ENCODE peak calls at places on chromosomes 11 and 22, in seven cellular contexts. One of them, this sample, is unnamed.

GRCh38 chr11:111438168-111438567 is 59.1 kb upstream of the POU2AF1 start:
- DNase-seq in RWPE2: no peak
- DNase-seq in glutamatergic neuron: no peak
- DNase-seq in ascending aorta: no peak
- DNase-seq in omental fat pad: no peak
- DNase-seq in CD4-positive, alpha-beta T cell: no peak
- DNase-seq in heart left ventricle: no peak
- DNase-seq in this sample: no peak

GRCh38 chr11:73077454-73077853 is 64.7 kb downstream of the FCHSD2 start:
- DNase-seq in RWPE2: no peak
- DNase-seq in glutamatergic neuron: no peak
- DNase-seq in ascending aorta: no peak
- DNase-seq in omental fat pad: no peak
- DNase-seq in CD4-positive, alpha-beta T cell: no peak
- DNase-seq in heart left ventricle: no peak
- DNase-seq in this sample: no peak

GRCh38 chr11:121930004-121930965 is 185.7 kb downstream of the BLID start:
- DNase-seq in RWPE2: no peak
- DNase-seq in glutamatergic neuron: no peak
- DNase-seq in ascending aorta: no peak
- DNase-seq in omental fat pad: no peak
- DNase-seq in CD4-positive, alpha-beta T cell: no peak
- DNase-seq in heart left ventricle: peak; percentile 10
- DNase-seq in this sample: no peak

GRCh38 chr22:44371741-44372525 is 59.2 kb upstream of the SHISAL1 start:
- DNase-seq in RWPE2: peak; percentile 11
- DNase-seq in glutamatergic neuron: peak; percentile 7
- DNase-seq in ascending aorta: no peak
- DNase-seq in omental fat pad: no peak
- DNase-seq in CD4-positive, alpha-beta T cell: no peak
- DNase-seq in heart left ventricle: no peak
- DNase-seq in this sample: no peak

GRCh38 chr11:119964136-119965025 is 173.5 kb downstream of the TRIM29 start:
- DNase-seq in RWPE2: no peak
- DNase-seq in glutamatergic neuron: no peak
- DNase-seq in ascending aorta: peak; percentile 41
- DNase-seq in omental fat pad: no peak
- DNase-seq in CD4-positive, alpha-beta T cell: no peak
- DNase-seq in heart left ventricle: no peak
- DNase-seq in this sample: no peak

GRCh38 chr11:2584812-2585565 is 114.8 kb downstream of the KCNQ1OT1 start:
- DNase-seq in RWPE2: peak; percentile 59
- DNase-seq in glutamatergic neuron: peak; percentile 15
- DNase-seq in ascending aorta: peak; percentile 55
- DNase-seq in omental fat pad: peak; percentile 9
- DNase-seq in CD4-positive, alpha-beta T cell: no peak
- DNase-seq in heart left ventricle: peak; percentile 5
- DNase-seq in this sample: peak; percentile 8

GRCh38 chr11:68282141-68282860 is 10.5 kb upstream of the C11orf24 start:
- DNase-seq in RWPE2: no peak
- DNase-seq in glutamatergic neuron: no peak
- DNase-seq in ascending aorta: no peak
- DNase-seq in omental fat pad: no peak
- DNase-seq in CD4-positive, alpha-beta T cell: peak; percentile 23
- DNase-seq in heart left ventricle: no peak
- DNase-seq in this sample: no peak

GRCh38 chr22:38951734-38952133 is 5.7 kb upstream of the APOBEC3A start:
- DNase-seq in RWPE2: no peak
- DNase-seq in glutamatergic neuron: no peak
- DNase-seq in ascending aorta: no peak
- DNase-seq in omental fat pad: no peak
- DNase-seq in CD4-positive, alpha-beta T cell: no peak
- DNase-seq in heart left ventricle: no peak
- DNase-seq in this sample: no peak

GRCh38 chr11:76129729-76130128 is 76.6 kb downstream of the WNT11 start:
- DNase-seq in RWPE2: no peak
- DNase-seq in glutamatergic neuron: no peak
- DNase-seq in ascending aorta: no peak
- DNase-seq in omental fat pad: no peak
- DNase-seq in CD4-positive, alpha-beta T cell: no peak
- DNase-seq in heart left ventricle: no peak
- DNase-seq in this sample: no peak

GRCh38 chr11:10933455-10934292 is 75.8 kb upstream of the ZBED5 start:
- DNase-seq in RWPE2: peak; percentile 89
- DNase-seq in glutamatergic neuron: peak; percentile 92
- DNase-seq in ascending aorta: peak; percentile 95
- DNase-seq in omental fat pad: peak; percentile 86
- DNase-seq in CD4-positive, alpha-beta T cell: peak; percentile 71
- DNase-seq in heart left ventricle: peak; percentile 90
- DNase-seq in this sample: peak; percentile 84

GRCh38 chr22:28793976-28794584 is 6.3 kb downstream of the XBP1 start:
- DNase-seq in RWPE2: no peak
- DNase-seq in glutamatergic neuron: no peak
- DNase-seq in ascending aorta: no peak
- DNase-seq in omental fat pad: no peak
- DNase-seq in CD4-positive, alpha-beta T cell: no peak
- DNase-seq in heart left ventricle: no peak
- DNase-seq in this sample: no peak

GRCh38 chr22:42800731-42801536 is 56.1 kb downstream of the ARFGAP3 start:
- DNase-seq in RWPE2: no peak
- DNase-seq in glutamatergic neuron: no peak
- DNase-seq in ascending aorta: peak; percentile 41
- DNase-seq in omental fat pad: no peak
- DNase-seq in CD4-positive, alpha-beta T cell: no peak
- DNase-seq in heart left ventricle: no peak
- DNase-seq in this sample: no peak

GRCh38 chr11:46202149-46202548 is 75.3 kb upstream of the CREB3L1 start:
- DNase-seq in RWPE2: no peak
- DNase-seq in glutamatergic neuron: no peak
- DNase-seq in ascending aorta: no peak
- DNase-seq in omental fat pad: no peak
- DNase-seq in CD4-positive, alpha-beta T cell: no peak
- DNase-seq in heart left ventricle: no peak
- DNase-seq in this sample: no peak

GRCh38 chr11:64003807-64004589 is 17.8 kb downstream of the OTUB1 start:
- DNase-seq in RWPE2: no peak
- DNase-seq in glutamatergic neuron: peak; percentile 49
- DNase-seq in ascending aorta: no peak
- DNase-seq in omental fat pad: no peak
- DNase-seq in CD4-positive, alpha-beta T cell: no peak
- DNase-seq in heart left ventricle: no peak
- DNase-seq in this sample: no peak

GRCh38 chr11:78806214-78807004 is 231.7 kb upstream of the NARS2 start:
- DNase-seq in RWPE2: no peak
- DNase-seq in glutamatergic neuron: no peak
- DNase-seq in ascending aorta: no peak
- DNase-seq in omental fat pad: no peak
- DNase-seq in CD4-positive, alpha-beta T cell: no peak
- DNase-seq in heart left ventricle: no peak
- DNase-seq in this sample: no peak

GRCh38 chr11:32259641-32260081 is 168.8 kb downstream of the RCN1 start:
- DNase-seq in RWPE2: no peak
- DNase-seq in glutamatergic neuron: no peak
- DNase-seq in ascending aorta: no peak
- DNase-seq in omental fat pad: no peak
- DNase-seq in CD4-positive, alpha-beta T cell: no peak
- DNase-seq in heart left ventricle: no peak
- DNase-seq in this sample: no peak

GRCh38 chr11:2693271-2693833 is 6.4 kb downstream of the KCNQ1OT1 start:
- DNase-seq in RWPE2: peak; percentile 30
- DNase-seq in glutamatergic neuron: no peak
- DNase-seq in ascending aorta: no peak
- DNase-seq in omental fat pad: no peak
- DNase-seq in CD4-positive, alpha-beta T cell: no peak
- DNase-seq in heart left ventricle: no peak
- DNase-seq in this sample: no peak

GRCh38 chr11:75403037-75403436 is 3.7 kb downstream of the RPS3 start:
- DNase-seq in RWPE2: no peak
- DNase-seq in glutamatergic neuron: no peak
- DNase-seq in ascending aorta: no peak
- DNase-seq in omental fat pad: no peak
- DNase-seq in CD4-positive, alpha-beta T cell: no peak
- DNase-seq in heart left ventricle: no peak
- DNase-seq in this sample: no peak

GRCh38 chr11:8777907-8778767 is 95.5 kb downstream of the RPL27A start:
- DNase-seq in RWPE2: no peak
- DNase-seq in glutamatergic neuron: no peak
- DNase-seq in ascending aorta: peak; percentile 85
- DNase-seq in omental fat pad: no peak
- DNase-seq in CD4-positive, alpha-beta T cell: no peak
- DNase-seq in heart left ventricle: peak; percentile 47
- DNase-seq in this sample: no peak

GRCh38 chr22:43226368-43226979 is 39.5 kb upstream of the TTLL12 start:
- DNase-seq in RWPE2: no peak
- DNase-seq in glutamatergic neuron: peak; percentile 77
- DNase-seq in ascending aorta: no peak
- DNase-seq in omental fat pad: no peak
- DNase-seq in CD4-positive, alpha-beta T cell: no peak
- DNase-seq in heart left ventricle: no peak
- DNase-seq in this sample: no peak

GRCh38 chr11:1827095-1827797 is 7.5 kb upstream of the SYT8 start:
- DNase-seq in RWPE2: peak; percentile 86
- DNase-seq in glutamatergic neuron: peak; percentile 19
- DNase-seq in ascending aorta: peak; percentile 93
- DNase-seq in omental fat pad: no peak
- DNase-seq in CD4-positive, alpha-beta T cell: no peak
- DNase-seq in heart left ventricle: peak; percentile 73
- DNase-seq in this sample: no peak

GRCh38 chr22:26718905-26719304 is 61.5 kb downstream of the MIAT start:
- DNase-seq in RWPE2: no peak
- DNase-seq in glutamatergic neuron: no peak
- DNase-seq in ascending aorta: no peak
- DNase-seq in omental fat pad: no peak
- DNase-seq in CD4-positive, alpha-beta T cell: no peak
- DNase-seq in heart left ventricle: no peak
- DNase-seq in this sample: no peak

GRCh38 chr11:111419181-111419580 is 40.1 kb upstream of the POU2AF1 start:
- DNase-seq in RWPE2: no peak
- DNase-seq in glutamatergic neuron: no peak
- DNase-seq in ascending aorta: no peak
- DNase-seq in omental fat pad: no peak
- DNase-seq in CD4-positive, alpha-beta T cell: no peak
- DNase-seq in heart left ventricle: no peak
- DNase-seq in this sample: no peak

GRCh38 chr11:66868726-66869291 is 11.9 kb downstream of the LRFN4 start:
- DNase-seq in RWPE2: peak; percentile 79
- DNase-seq in glutamatergic neuron: peak; percentile 73
- DNase-seq in ascending aorta: no peak
- DNase-seq in omental fat pad: no peak
- DNase-seq in CD4-positive, alpha-beta T cell: peak; percentile 65
- DNase-seq in heart left ventricle: no peak
- DNase-seq in this sample: peak; percentile 61
- TF ChIP-seq CTCF in RWPE2: peak; percentile 40
- TF ChIP-seq CTCF in glutamatergic neuron: peak; percentile 42
- TF ChIP-seq CTCF in ascending aorta: no peak
- TF ChIP-seq CTCF in omental fat pad: no peak
- TF ChIP-seq CTCF in CD4-positive, alpha-beta T cell: peak; percentile 81
- TF ChIP-seq CTCF in heart left ventricle: no peak
- TF ChIP-seq CTCF in this sample: peak; percentile 61

DNA sequence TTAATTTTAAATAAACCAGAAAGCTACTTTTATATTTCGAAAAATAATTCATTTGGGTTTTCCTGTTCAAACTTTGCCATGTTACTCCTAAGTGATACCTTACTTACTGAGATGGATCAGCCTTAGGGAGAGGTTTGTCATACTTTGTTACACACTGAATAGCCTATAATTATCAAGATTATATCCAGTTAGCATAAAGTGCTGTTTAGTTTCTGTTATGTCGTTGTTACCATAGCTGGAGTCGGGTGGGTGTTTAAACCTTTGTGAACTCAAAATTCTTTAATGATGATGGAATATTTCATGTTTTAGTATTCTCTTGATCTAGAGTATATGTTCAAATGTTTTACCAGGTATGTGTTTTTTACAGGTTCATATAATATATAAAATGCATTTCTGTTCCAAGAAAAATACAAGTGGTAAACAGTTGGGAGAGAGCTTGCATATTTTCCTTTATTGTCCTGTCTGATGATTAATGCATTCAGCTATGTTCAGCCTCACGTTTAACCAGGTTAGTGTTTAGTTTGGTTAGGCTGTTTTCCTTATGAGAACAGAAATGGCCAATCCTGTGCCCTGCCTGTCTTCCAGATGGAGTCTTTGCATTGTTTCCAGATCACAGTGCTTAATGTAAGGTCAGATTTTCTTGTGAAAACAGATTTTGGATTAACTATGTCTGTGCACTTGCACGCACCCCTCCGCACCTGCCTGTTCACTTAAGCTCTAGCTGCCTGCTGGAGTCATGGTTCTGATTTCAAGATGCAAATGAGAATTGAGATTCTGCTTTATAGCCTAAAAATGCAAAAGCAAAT is 105.6 kb downstream of the ATXN10 start:
- DNase-seq in RWPE2: no peak
- DNase-seq in glutamatergic neuron: no peak
- DNase-seq in ascending aorta: no peak
- DNase-seq in omental fat pad: no peak
- DNase-seq in CD4-positive, alpha-beta T cell: no peak
- DNase-seq in heart left ventricle: no peak
- DNase-seq in this sample: no peak
- TF ChIP-seq CTCF in RWPE2: no peak
- TF ChIP-seq CTCF in glutamatergic neuron: no peak
- TF ChIP-seq CTCF in ascending aorta: no peak
- TF ChIP-seq CTCF in omental fat pad: no peak
- TF ChIP-seq CTCF in CD4-positive, alpha-beta T cell: no peak
- TF ChIP-seq CTCF in heart left ventricle: no peak
- TF ChIP-seq CTCF in this sample: no peak

DNA sequence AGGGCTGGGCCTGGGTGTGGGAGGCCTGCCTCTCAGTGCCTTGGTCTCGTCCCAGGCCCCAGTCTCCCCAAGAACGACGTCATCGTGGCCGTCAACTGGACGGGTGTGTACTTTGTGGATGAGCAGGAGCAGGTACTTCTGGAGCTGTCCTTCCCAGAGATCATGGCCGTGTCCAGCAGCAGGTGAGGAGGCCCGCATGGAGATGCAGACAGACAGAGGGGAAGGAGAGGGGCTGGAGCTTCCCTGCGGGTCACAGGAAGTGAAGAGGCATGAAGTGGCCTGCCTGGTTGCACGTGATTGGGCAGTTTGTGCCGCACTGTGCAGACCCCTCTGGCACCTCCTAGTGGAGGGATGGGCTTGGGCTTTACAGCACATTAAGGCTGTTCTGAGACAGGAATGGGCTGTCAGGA is 70.4 kb downstream of the MYO7A start:
- DNase-seq in RWPE2: peak; percentile 46
- DNase-seq in glutamatergic neuron: peak; percentile 55
- DNase-seq in ascending aorta: peak; percentile 58
- DNase-seq in omental fat pad: peak; percentile 21
- DNase-seq in CD4-positive, alpha-beta T cell: no peak
- DNase-seq in heart left ventricle: no peak
- DNase-seq in this sample: no peak
- TF ChIP-seq CTCF in RWPE2: no peak
- TF ChIP-seq CTCF in glutamatergic neuron: peak; percentile 24
- TF ChIP-seq CTCF in ascending aorta: no peak
- TF ChIP-seq CTCF in omental fat pad: no peak
- TF ChIP-seq CTCF in CD4-positive, alpha-beta T cell: no peak
- TF ChIP-seq CTCF in heart left ventricle: no peak
- TF ChIP-seq CTCF in this sample: peak; percentile 40

DNA sequence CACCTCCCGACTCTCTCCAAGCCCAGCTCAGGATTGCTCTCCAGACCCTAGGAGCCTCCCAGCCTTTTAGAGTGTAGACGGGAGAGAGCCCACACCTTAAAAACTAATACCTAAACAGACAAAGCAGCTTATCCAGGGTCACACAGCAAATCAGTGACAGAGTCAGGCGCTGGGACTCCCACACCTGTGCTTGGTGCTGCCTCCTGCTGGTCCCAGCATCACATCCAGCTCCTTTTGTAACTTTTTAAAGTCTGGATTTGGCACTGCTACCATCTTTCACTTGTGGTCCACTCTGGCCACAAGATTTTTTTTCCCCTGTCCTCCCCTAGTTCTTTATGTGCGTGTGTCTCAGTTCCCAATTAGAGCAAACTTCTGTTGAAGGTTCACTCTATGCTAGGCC is 4.7 kb downstream of the ANO1 start:
- DNase-seq in RWPE2: no peak
- DNase-seq in glutamatergic neuron: no peak
- DNase-seq in ascending aorta: no peak
- DNase-seq in omental fat pad: no peak
- DNase-seq in CD4-positive, alpha-beta T cell: no peak
- DNase-seq in heart left ventricle: no peak
- DNase-seq in this sample: no peak
- TF ChIP-seq CTCF in RWPE2: no peak
- TF ChIP-seq CTCF in glutamatergic neuron: no peak
- TF ChIP-seq CTCF in ascending aorta: no peak
- TF ChIP-seq CTCF in omental fat pad: no peak
- TF ChIP-seq CTCF in CD4-positive, alpha-beta T cell: no peak
- TF ChIP-seq CTCF in heart left ventricle: peak; percentile 17
- TF ChIP-seq CTCF in this sample: peak; percentile 48

This sample was measured in progenitor cell of endocrine pancreas.